ENCODE peak calls at places on chromosomes 11 and 22, in six cellular contexts. E, C, O, R, I and X are unnamed samples.
A peak's percentile ranks its signal among the peaks of the same experiment; 100 is the strongest.

GRCh38 chr22:23500508-23501208 is 79.4 kb downstream of the IGLL1 start:
- DNase-seq in E (no peak), C (no peak), O (no peak), R (no peak), I (no peak), X (no peak)

GRCh38 chr11:26493616-26494015 is 78.4 kb downstream of the MUC15 start:
- DNase-seq in E (no peak), C (no peak), O (no peak), R (no peak), I (no peak), X (no peak)

GRCh38 chr11:128361451-128362020 is 225.8 kb downstream of the ETS1 start:
- DNase-seq in E (no peak), C (no peak), O (no peak), R (no peak), I (no peak), X (no peak)

GRCh38 chr22:48906177-48906835 is 921.4 kb downstream of the BRD1 start:
- DNase-seq in E (no peak), C (no peak), O (no peak), R (no peak), I (no peak), X (no peak)

GRCh38 chr22:49672013-49672516 is 155.6 kb downstream of the BRD1 start:
- DNase-seq in E (no peak), C (no peak), O (no peak), R (no peak), I (no peak), X (no peak)

GRCh38 chr11:103888541-103888951 is 147.9 kb upstream of the DDI1 start:
- DNase-seq in E (no peak), C (no peak), O (no peak), R (no peak), I (no peak), X (no peak)

GRCh38 chr11:9459573-9460321 is 1.1 kb upstream of the ZNF143 start:
- DNase-seq in E (no peak), C (no peak), O (peak; percentile 38), R (peak; percentile 56), I (peak; percentile 75), X (peak; percentile 18)

GRCh38 chr22:24185501-24186351 is 4.4 kb downstream of the SUSD2 start:
- DNase-seq in E (no peak), C (no peak), O (no peak), R (no peak), I (peak; percentile 57), X (no peak)

GRCh38 chr11:68649851-68650555 is 34.3 kb upstream of the GAL start:
- DNase-seq in E (no peak), C (peak; percentile 63), O (no peak), R (no peak), I (no peak), X (no peak)

GRCh38 chr11:71181566-71181965 is 70.8 kb downstream of the SHANK2 start:
- DNase-seq in E (no peak), C (peak; percentile 73), O (no peak), R (no peak), I (peak; percentile 38), X (no peak)

GRCh38 chr11:86888978-86889341 is 66.2 kb downstream of the FZD4 start:
- DNase-seq in E (no peak), C (no peak), O (no peak), R (no peak), I (no peak), X (no peak)

GRCh38 chr11:68081691-68082090 is 39.5 kb downstream of the CHKA start:
- DNase-seq in E (no peak), C (no peak), O (no peak), R (no peak), I (no peak), X (no peak)

GRCh38 chr22:25668437-25668836 is 73.6 kb upstream of the MYO18B start:
- DNase-seq in E (no peak), C (no peak), O (peak; percentile 81), R (no peak), I (no peak), X (no peak)

GRCh38 chr11:69162505-69162904 is 6.8 kb downstream of the SMIM38 start:
- DNase-seq in E (no peak), C (no peak), O (no peak), R (no peak), I (no peak), X (no peak)

GRCh38 chr11:106988151-106988806 is 30.0 kb downstream of the GUCY1A2 start:
- DNase-seq in E (no peak), C (no peak), O (peak; percentile 89), R (no peak), I (no peak), X (peak; percentile 92)